ENCODE peak calls at places on chromosomes 1 and 21, in four cellular contexts. One of them, this sample, is unnamed.

GRCh38 chr21:28714795-28715464 is 277.7 kb downstream of the LTN1 start:
- DNase-seq in hepatocyte: no peak
- DNase-seq in PC-3: no peak
- DNase-seq in GM23248: peak; percentile 70
- DNase-seq in this sample: no peak

GRCh38 chr1:23371987-23372386 is 2.4 kb upstream of the ZNF436 start:
- DNase-seq in PC-3: no peak
- DNase-seq in hepatocyte: no peak
- DNase-seq in GM23248: no peak
- DNase-seq in this sample: no peak

GRCh38 chr1:65398083-65398482 is 22.4 kb upstream of the LEPR start:
- DNase-seq in PC-3: no peak
- DNase-seq in GM23248: no peak
- DNase-seq in hepatocyte: no peak
- DNase-seq in this sample: no peak

GRCh38 chr1:31785020-31785946 is 21.1 kb upstream of the ADGRB2 start:
- DNase-seq in PC-3: no peak
- DNase-seq in GM23248: no peak
- DNase-seq in hepatocyte: no peak
- DNase-seq in this sample: peak; percentile 93

GRCh38 chr1:150537732-150538684 is 11.2 kb upstream of the ADAMTSL4 start:
- DNase-seq in PC-3: no peak
- DNase-seq in hepatocyte: peak; percentile 30
- DNase-seq in GM23248: peak; percentile 87
- DNase-seq in this sample: no peak

GRCh38 chr1:211677659-211678058 is 2.2 kb upstream of the NEK2 start:
- DNase-seq in GM23248: no peak
- DNase-seq in hepatocyte: no peak
- DNase-seq in PC-3: no peak
- DNase-seq in this sample: peak; percentile 84

GRCh38 chr1:159207774-159208459 is 3.2 kb downstream of the ACKR1 start:
- DNase-seq in PC-3: no peak
- DNase-seq in GM23248: no peak
- DNase-seq in hepatocyte: no peak
- DNase-seq in this sample: no peak

GRCh38 chr1:12511516-12512468 is 106.2 kb downstream of the DHRS3 start:
- DNase-seq in PC-3: no peak
- DNase-seq in GM23248: no peak
- DNase-seq in hepatocyte: no peak
- DNase-seq in this sample: no peak

GRCh38 chr1:232613752-232614381 is 16.1 kb downstream of the SIPA1L2 start:
- DNase-seq in GM23248: peak; percentile 65
- DNase-seq in PC-3: no peak
- DNase-seq in hepatocyte: peak; percentile 40
- DNase-seq in this sample: no peak

GRCh38 chr1:62271932-62272728 is 47.1 kb downstream of the KANK4 start:
- DNase-seq in GM23248: no peak
- DNase-seq in PC-3: no peak
- DNase-seq in hepatocyte: no peak
- DNase-seq in this sample: peak; percentile 67

GRCh38 chr1:65729308-65729707 is 63.4 kb upstream of the PDE4B start:
- DNase-seq in hepatocyte: no peak
- DNase-seq in GM23248: no peak
- DNase-seq in PC-3: no peak
- DNase-seq in this sample: no peak

GRCh38 chr1:111818546-111818945 is 62.8 kb downstream of the DDX20 start:
- DNase-seq in PC-3: no peak
- DNase-seq in hepatocyte: no peak
- DNase-seq in GM23248: no peak
- DNase-seq in this sample: no peak

GRCh38 chr1:174967845-174968705 is 31.7 kb upstream of the CACYBP start:
- DNase-seq in PC-3: no peak
- DNase-seq in GM23248: no peak
- DNase-seq in hepatocyte: peak; percentile 16
- DNase-seq in this sample: peak; percentile 49

GRCh38 chr21:42222821-42223390 is 4.0 kb downstream of the ABCG1 start:
- DNase-seq in GM23248: no peak
- DNase-seq in PC-3: no peak
- DNase-seq in hepatocyte: no peak
- DNase-seq in this sample: no peak

GRCh38 chr1:87968259-87968955 is 639.7 kb downstream of the LMO4 start:
- DNase-seq in GM23248: peak; percentile 80
- DNase-seq in hepatocyte: peak; percentile 17
- DNase-seq in PC-3: peak; percentile 37
- DNase-seq in this sample: no peak

GRCh38 chr1:226662704-226663326 is 76.3 kb downstream of the ITPKB start:
- DNase-seq in GM23248: peak; percentile 97
- DNase-seq in hepatocyte: peak; percentile 82
- DNase-seq in PC-3: peak; percentile 90
- DNase-seq in this sample: peak; percentile 98

GRCh38 chr1:151898519-151898991 is 10.8 kb downstream of the THEM4 start:
- DNase-seq in PC-3: no peak
- DNase-seq in GM23248: no peak
- DNase-seq in hepatocyte: no peak
- DNase-seq in this sample: no peak

GRCh38 chr1:236492378-236492777 is 31.4 kb upstream of the LGALS8 start:
- DNase-seq in GM23248: no peak
- DNase-seq in PC-3: no peak
- DNase-seq in hepatocyte: no peak
- DNase-seq in this sample: no peak

GRCh38 chr1:56709269-56709880 is 64.3 kb downstream of the PRKAA2 start:
- DNase-seq in GM23248: peak; percentile 64
- DNase-seq in PC-3: peak; percentile 87
- DNase-seq in hepatocyte: peak; percentile 68
- DNase-seq in this sample: peak; percentile 57

GRCh38 chr1:227884370-227885134 is 63.2 kb downstream of the WNT9A start:
- DNase-seq in GM23248: no peak
- DNase-seq in PC-3: no peak
- DNase-seq in hepatocyte: peak; percentile 5
- DNase-seq in this sample: no peak

GRCh38 chr21:42308914-42309752 is 6.1 kb downstream of the TFF3 start:
- DNase-seq in hepatocyte: no peak
- DNase-seq in GM23248: no peak
- DNase-seq in PC-3: peak; percentile 49
- DNase-seq in this sample: no peak

GRCh38 chr1:7898962-7899361 is 41.7 kb downstream of the TNFRSF9 start:
- DNase-seq in hepatocyte: no peak
- DNase-seq in PC-3: no peak
- DNase-seq in GM23248: no peak
- DNase-seq in this sample: no peak

GRCh38 chr21:42187976-42188653 is 30.8 kb upstream of the ABCG1 start:
- DNase-seq in GM23248: peak; percentile 46
- DNase-seq in hepatocyte: no peak
- DNase-seq in PC-3: no peak
- DNase-seq in this sample: peak; percentile 96

GRCh38 chr1:181675625-181676024 is 192.3 kb downstream of the CACNA1E start:
- DNase-seq in hepatocyte: no peak
- DNase-seq in PC-3: no peak
- DNase-seq in GM23248: no peak
- DNase-seq in this sample: no peak

GRCh38 chr1:70504821-70505193 is 93.7 kb downstream of the CTH start:
- DNase-seq in PC-3: no peak
- DNase-seq in hepatocyte: peak; percentile 73
- DNase-seq in GM23248: peak; percentile 88
- DNase-seq in this sample: no peak

GRCh38 chr1:43970502-43970901 is 692 bp downstream of the DPH2 start:
- DNase-seq in PC-3: no peak
- DNase-seq in hepatocyte: no peak
- DNase-seq in GM23248: peak; percentile 33
- DNase-seq in this sample: no peak

GRCh38 chr1:43970911-43971310 is 1.1 kb downstream of the DPH2 start:
- DNase-seq in PC-3: no peak
- DNase-seq in GM23248: no peak
- DNase-seq in hepatocyte: no peak
- DNase-seq in this sample: no peak

GRCh38 chr1:43969746-43970466 is at the start of gene DPH2:
- DNase-seq in PC-3: peak; percentile 97
- DNase-seq in hepatocyte: peak; percentile 97
- DNase-seq in GM23248: peak; percentile 99
- DNase-seq in this sample: peak; percentile 97

GRCh38 chr1:43968348-43968948 is 1.4 kb upstream of the DPH2 start:
- DNase-seq in PC-3: peak; percentile 44
- DNase-seq in GM23248: peak; percentile 51
- DNase-seq in hepatocyte: peak; percentile 64
- DNase-seq in this sample: no peak

GRCh38 chr1:43969416-43969745 is 429 bp upstream of the DPH2 start:
- DNase-seq in PC-3: no peak
- DNase-seq in hepatocyte: no peak
- DNase-seq in GM23248: no peak
- DNase-seq in this sample: no peak
- H3K4me3 ChIP-seq in PC-3: peak overlapping the region; percentile 35
- H3K4me3 ChIP-seq in hepatocyte: no peak overlapping the region
- H3K4me3 ChIP-seq in GM23248: peak overlapping the region; percentile 31
- H3K4me3 ChIP-seq in this sample: peak overlapping the region; percentile 89

GRCh38 chr1:204128464-204128963 is 23.3 kb downstream of the ETNK2 start:
- DNase-seq in PC-3: peak; percentile 33
- DNase-seq in hepatocyte: no peak
- DNase-seq in GM23248: peak; percentile 30
- DNase-seq in this sample: peak; percentile 30
- TF ChIP-seq EZH2phosphoT487 in PC-3: no peak
- TF ChIP-seq EZH2phosphoT487 in hepatocyte: no peak
- TF ChIP-seq EZH2phosphoT487 in GM23248: no peak
- TF ChIP-seq EZH2phosphoT487 in this sample: no peak

GRCh38 chr1:240722788-240723187 is 110.8 kb upstream of the GREM2 start:
- DNase-seq in GM23248: no peak
- DNase-seq in PC-3: no peak
- DNase-seq in hepatocyte: no peak
- DNase-seq in this sample: no peak
- H3K79me2 ChIP-seq in GM23248: no peaks in the 10 kb centered on the region
- H3K79me2 ChIP-seq in PC-3: no peaks in the 10 kb centered on the region
- H3K79me2 ChIP-seq in hepatocyte: no peaks in the 10 kb centered on the region
- H3K79me2 ChIP-seq in this sample: no peaks in the 10 kb centered on the region

GRCh38 chr1:26541816-26542711 is 12.5 kb downstream of the RPS6KA1 start:
- DNase-seq in PC-3: peak; percentile 8
- DNase-seq in GM23248: peak; percentile 71
- DNase-seq in hepatocyte: peak; percentile 42
- DNase-seq in this sample: peak; percentile 95
- H3K4me3 ChIP-seq in PC-3: no peak overlapping the region
- H3K4me3 ChIP-seq in GM23248: no peak overlapping the region
- H3K4me3 ChIP-seq in hepatocyte: no peak overlapping the region
- H3K4me3 ChIP-seq in this sample: peak overlapping the region; percentile 64

This sample was measured in OCI-LY7.